ENCODE peak calls at places on chromosome 13, in eight cellular contexts. S, N, O, H, Z, U, E and I are unnamed samples.
A peak's percentile ranks its signal among the peaks of the same experiment; 100 is the strongest.

GRCh38 chr13:79659161-79659560 is 178.2 kb downstream of the NDFIP2 start:
- DNase-seq in U (no peak), H (no peak), N (no peak), Z (no peak), O (no peak), S (no peak), E (peak; percentile 17), I (no peak)

GRCh38 chr13:99741979-99742378 is 229.6 kb downstream of the ZIC5 start:
- DNase-seq in S (no peak), N (peak; percentile 26), Z (no peak), U (no peak), E (no peak), O (no peak), H (no peak), I (no peak)

GRCh38 chr13:42969558-42970172 is 22.4 kb downstream of the EPSTI1 start:
- DNase-seq in S (peak; percentile 83), U (peak; percentile 41), N (peak; percentile 37), E (peak; percentile 57), O (peak; percentile 33), H (peak; percentile 83), Z (peak; percentile 76), I (peak; percentile 90)

GRCh38 chr13:21913010-21913409 is 242.1 kb downstream of the FGF9 start:
- DNase-seq in H (peak; percentile 20), E (no peak), S (peak; percentile 18), U (no peak), Z (no peak), O (no peak), N (no peak), I (peak; percentile 4)

GRCh38 chr13:97222934-97223710 is 989 bp downstream of the MBNL2 start:
- DNase-seq in O (no peak), E (no peak), N (peak; percentile 20), H (no peak), U (no peak), S (no peak), Z (no peak), I (no peak)

GRCh38 chr13:44734204-44734707 is 158.1 kb upstream of the TSC22D1 start:
- DNase-seq in U (no peak), N (no peak), E (peak; percentile 92), H (no peak), S (no peak), Z (peak; percentile 49), O (no peak), I (no peak)

GRCh38 chr13:28620011-28620830 is 38.7 kb upstream of the POMP start:
- DNase-seq in O (no peak), Z (no peak), H (no peak), S (no peak), N (no peak), E (no peak), U (no peak), I (no peak)

GRCh38 chr13:110233181-110233641 is 73.7 kb downstream of the COL4A1 start:
- DNase-seq in U (no peak), H (no peak), S (no peak), N (no peak), Z (no peak), E (peak; percentile 56), O (no peak), I (no peak)

GRCh38 chr13:93262729-93263128 is 36.1 kb downstream of the GPC6 start:
- DNase-seq in N (no peak), U (no peak), S (no peak), Z (no peak), O (no peak), E (no peak), H (no peak), I (no peak)

GRCh38 chr13:40765602-40766001 is 5.4 kb downstream of the MRPS31 start:
- DNase-seq in U (no peak), O (no peak), S (no peak), N (no peak), Z (no peak), E (no peak), H (no peak), I (no peak)

GRCh38 chr13:46492946-46493345 is 60.0 kb upstream of the LRCH1 start:
- DNase-seq in H (peak; percentile 17), Z (no peak), U (peak; percentile 11), O (no peak), N (peak; percentile 24), S (peak; percentile 66), E (peak; percentile 28), I (no peak)

GRCh38 chr13:94323746-94324408 is 155.6 kb downstream of the DCT start:
- DNase-seq in E (no peak), Z (no peak), N (no peak), O (no peak), U (no peak), H (peak; percentile 23), S (peak; percentile 79), I (no peak)

GRCh38 chr13:48278806-48279205 is 24.7 kb upstream of the RB1 start:
- DNase-seq in Z (no peak), S (no peak), H (no peak), U (no peak), E (no peak), O (no peak), N (no peak), I (no peak)

GRCh38 chr13:36163809-36164308 is 32.7 kb upstream of the DCLK1 start:
- DNase-seq in E (peak; percentile 93), N (peak; percentile 65), U (no peak), O (peak; percentile 96), S (no peak), Z (peak; percentile 89), H (no peak), I (no peak)

GRCh38 chr13:32883501-32883900 is 132.7 kb upstream of the KL start:
- DNase-seq in E (no peak), S (no peak), Z (no peak), U (no peak), N (peak; percentile 61), O (peak; percentile 79), H (no peak), I (no peak)

GRCh38 chr13:48210178-48210577 is 22.8 kb upstream of the ITM2B start:
- DNase-seq in E (no peak), N (no peak), U (peak; percentile 8), H (no peak), O (no peak), Z (no peak), S (no peak), I (no peak)

GRCh38 chr13:47957073-47957472 is 44.0 kb downstream of the SUCLA2 start:
- DNase-seq in U (no peak), E (no peak), H (no peak), Z (no peak), S (no peak), N (no peak), O (no peak), I (no peak)

GRCh38 chr13:98333481-98333880 is 156.4 kb upstream of the RNF113B start:
- DNase-seq in U (no peak), H (no peak), Z (no peak), O (no peak), N (no peak), E (no peak), S (no peak), I (no peak)

GRCh38 chr13:44116562-44117315 is 237.0 kb downstream of the LACC1 start:
- DNase-seq in S (peak; percentile 47), E (no peak), O (no peak), Z (no peak), N (no peak), H (no peak), U (no peak), I (no peak)

GRCh38 chr13:98915563-98916348 is 62.1 kb downstream of the DOCK9 start:
- DNase-seq in O (no peak), S (no peak), N (no peak), E (no peak), U (no peak), H (no peak), Z (no peak), I (no peak)

GRCh38 chr13:98307392-98307743 is 130.3 kb upstream of the RNF113B start:
- DNase-seq in E (no peak), N (no peak), Z (no peak), U (no peak), H (no peak), S (no peak), O (no peak), I (no peak)

GRCh38 chr13:38590796-38591507 is 95.9 kb upstream of the FREM2 start:
- DNase-seq in N (peak; percentile 36), U (no peak), E (no peak), S (no peak), Z (peak; percentile 64), O (no peak), H (no peak), I (no peak)

GRCh38 chr13:80454245-80454644 is 113.3 kb upstream of the SPRY2 start:
- DNase-seq in S (peak; percentile 87), H (no peak), O (no peak), U (no peak), N (no peak), E (no peak), Z (no peak), I (no peak)

GRCh38 chr13:101467415-101467814 is 14.9 kb downstream of the ITGBL1 start:
- DNase-seq in Z (no peak), S (no peak), O (no peak), U (no peak), H (no peak), N (no peak), E (no peak), I (no peak)

GRCh38 chr13:39765801-39766463 is 110.5 kb downstream of the COG6 start:
- DNase-seq in E (no peak), H (peak; percentile 34), S (peak; percentile 37), N (peak; percentile 57), O (peak; percentile 78), U (no peak), Z (peak; percentile 46), I (peak; percentile 50)

GRCh38 chr13:53250977-53251376 is 222.4 kb downstream of the OLFM4 start:
- DNase-seq in H (no peak), S (peak; percentile 3), E (no peak), U (no peak), O (no peak), Z (no peak), N (no peak), I (no peak)